ENCODE peak calls at places on chromosome X, in four cellular contexts. I is body of pancreas, Q is fibroblast of lung, D is lung. A is an unnamed sample. For H3K4me1, the result is how much of the 10 kb centered on the place peaks cover.

GRCh38 chrX:107448625-107449468 is 605 bp upstream of the FRMPD3 start:
- DNase-seq in D (no peak), I (no peak), Q (no peak), A (no peak)

GRCh38 chrX:46642145-46642544 is 68.6 kb downstream of the CHST7 start:
- DNase-seq in Q (peak), I (peak), D (no peak), A (peak)

GRCh38 chrX:47143894-47144625 is 442 bp downstream of the NDUFB11 start:
- DNase-seq in Q (peak), I (peak), D (no peak), A (no peak)

GRCh38 chrX:105190252-105190853 is 30.1 kb downstream of the TEX13A start:
- DNase-seq in D (no peak), Q (peak), I (peak), A (peak)

GRCh38 chrX:81120936-81121351 is 80.8 kb downstream of the HMGN5 start:
- DNase-seq in I (peak), D (peak), Q (peak), A (peak)

GRCh38 chrX:2552621-2553297 is 52.0 kb upstream of the DHRSX start:
- DNase-seq in D (no peak), I (no peak), Q (no peak), A (peak)

GRCh38 chrX:154738013-154738738 is 12.7 kb downstream of the GAB3 start:
- DNase-seq in I (peak), Q (peak), D (no peak), A (no peak)

GRCh38 chrX:13085533-13085932 is 41.1 kb upstream of the FAM9C start:
- DNase-seq in I (no peak), Q (no peak), D (no peak), A (no peak)

GRCh38 chrX:12814434-12814833 is 23.2 kb downstream of the PRPS2 start:
- DNase-seq in I (peak), D (peak), Q (peak), A (peak)

GRCh38 chrX:150161092-150161672 is 201.9 kb upstream of the MAMLD1 start:
- DNase-seq in I (no peak), D (no peak), Q (no peak), A (no peak)

GRCh38 chrX:50067435-50068292 is 133.1 kb downstream of the AKAP4 start:
- DNase-seq in D (peak), I (peak), Q (peak), A (peak)

GRCh38 chrX:22171287-22172060 is 101.2 kb upstream of the CBLL2 start:
- DNase-seq in Q (no peak), I (no peak), D (no peak), A (no peak)

GRCh38 chrX:2829066-2829430 is 318 bp downstream of the GYG2 start:
- DNase-seq in D (no peak), Q (no peak), I (no peak), A (peak)

GRCh38 chrX:48689143-48689920 is 5.7 kb downstream of the WAS start:
- DNase-seq in D (no peak), I (no peak), Q (no peak), A (no peak)

GRCh38 chrX:103818844-103819243 is 13.2 kb downstream of the RAB9B start:
- DNase-seq in Q (peak), I (no peak), D (no peak), A (no peak)

GRCh38 chrX:140298946-140299345 is 205.9 kb downstream of the SOX3 start:
- DNase-seq in Q (no peak), D (no peak), I (no peak), A (no peak)

GRCh38 chrX:72016881-72017783 is 106.5 kb downstream of the NHSL2 start:
- DNase-seq in Q (no peak), D (peak), I (no peak), A (no peak)

GRCh38 chrX:13652256-13653021 is 502 bp upstream of the TCEANC start:
- DNase-seq in Q (peak), D (no peak), I (no peak), A (no peak)

GRCh38 chrX:2516612-2517011 is 15.8 kb upstream of the DHRSX start:
- DNase-seq in I (no peak), Q (no peak), D (no peak), A (no peak)

GRCh38 chrX:53184836-53185235 is 40.2 kb downstream of the KDM5C start:
- DNase-seq in D (no peak), Q (peak), I (no peak), A (no peak)

GRCh38 chrX:149365061-149365460 is 140.0 kb downstream of the IDS start:
- DNase-seq in I (no peak), Q (no peak), D (no peak), A (no peak)

DNA sequence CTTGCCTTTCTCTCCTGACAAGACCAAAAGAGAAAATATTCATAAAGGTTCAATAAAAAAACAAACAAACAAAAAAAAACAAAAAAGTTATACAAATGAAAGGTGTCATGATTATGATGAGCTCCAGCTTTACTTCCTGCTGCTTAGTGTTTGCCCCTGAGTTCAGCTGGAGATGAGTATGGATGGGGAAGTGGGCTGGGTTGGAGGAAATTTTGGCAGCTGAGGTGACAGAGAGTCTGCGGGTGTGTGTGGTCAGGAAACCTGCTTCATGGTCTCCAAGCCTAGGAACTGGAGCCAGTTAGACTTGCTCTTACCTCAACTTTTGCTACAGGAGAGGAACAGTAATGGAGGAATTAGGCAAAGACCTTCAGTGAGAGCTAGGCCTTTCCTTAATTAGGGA is 4.3 kb upstream of the CYSLTR1 start:
- DNase-seq in I (no peak), D (no peak), Q (no peak), A (no peak)
- H3K4me1 ChIP-seq in I (under half), D (under half), Q (under half), A (under half)

DNA sequence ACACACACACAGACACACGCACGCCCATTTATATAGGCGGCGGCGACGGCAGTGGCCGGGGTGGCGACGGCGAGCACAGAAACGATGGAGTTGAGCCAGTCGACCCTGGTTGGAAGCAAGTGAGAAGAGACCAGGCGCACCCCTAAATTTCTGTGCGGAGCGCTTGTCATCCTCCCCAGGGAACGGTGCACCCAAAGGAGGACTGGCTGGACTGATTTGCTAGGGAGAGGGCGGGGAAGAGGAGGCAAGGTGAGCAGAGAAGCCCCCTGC is 296 bp downstream of the NHS start:
- DNase-seq in D (no peak), I (no peak), Q (no peak), A (no peak)
- H3K4me3 ChIP-seq in D (peak), I (no peak), Q (peak), A (peak)

DNA sequence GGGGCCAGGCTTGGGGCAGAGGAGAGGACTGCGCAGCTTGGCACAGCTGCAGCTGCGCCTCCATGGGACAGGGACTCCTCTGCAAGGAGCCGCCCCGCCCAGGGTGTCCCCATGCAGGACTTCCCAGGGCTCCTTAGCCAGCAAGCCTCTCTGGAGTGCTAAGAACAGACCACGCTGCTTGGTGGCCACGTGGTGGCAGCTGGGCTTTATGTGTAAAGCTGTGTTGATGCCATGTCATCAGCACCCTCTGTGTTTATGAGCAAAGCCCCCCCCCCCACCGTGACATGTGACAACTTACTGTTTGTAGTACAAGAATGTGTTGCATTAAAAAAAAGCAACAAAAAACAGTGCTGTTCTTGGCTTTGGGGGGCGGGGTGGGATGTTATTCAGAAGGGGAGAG is 40.2 kb downstream of the ATP2B3 start:
- DNase-seq in D (no peak), Q (no peak), I (no peak), A (no peak)
- TF ChIP-seq CTCF in D (no peak), Q (no peak), I (no peak), A (no peak)

DNA sequence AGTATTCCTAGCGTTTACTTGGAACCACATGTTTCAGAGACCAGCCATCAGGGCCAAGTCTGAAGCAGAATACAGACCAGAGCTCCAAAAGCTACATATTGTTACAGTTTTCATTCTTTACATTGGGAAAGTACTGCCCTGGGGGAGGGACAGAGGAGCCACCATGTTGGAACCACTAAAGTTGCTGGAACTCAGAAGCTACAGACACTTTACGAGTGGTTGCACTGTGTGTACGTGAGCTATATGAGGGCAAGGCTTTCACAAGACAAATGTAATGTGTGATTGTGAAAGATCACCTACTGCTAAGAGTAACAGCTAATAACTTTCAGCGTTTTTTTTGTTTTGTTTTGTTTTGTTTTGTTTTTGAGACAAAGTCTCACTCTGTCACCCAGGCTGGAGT is 11.7 kb downstream of the GPC3 start:
- DNase-seq in Q (no peak), D (no peak), I (no peak), A (no peak)
- H3K4me1 ChIP-seq in Q (under half), D (under half), I (under half), A (under half)

DNA sequence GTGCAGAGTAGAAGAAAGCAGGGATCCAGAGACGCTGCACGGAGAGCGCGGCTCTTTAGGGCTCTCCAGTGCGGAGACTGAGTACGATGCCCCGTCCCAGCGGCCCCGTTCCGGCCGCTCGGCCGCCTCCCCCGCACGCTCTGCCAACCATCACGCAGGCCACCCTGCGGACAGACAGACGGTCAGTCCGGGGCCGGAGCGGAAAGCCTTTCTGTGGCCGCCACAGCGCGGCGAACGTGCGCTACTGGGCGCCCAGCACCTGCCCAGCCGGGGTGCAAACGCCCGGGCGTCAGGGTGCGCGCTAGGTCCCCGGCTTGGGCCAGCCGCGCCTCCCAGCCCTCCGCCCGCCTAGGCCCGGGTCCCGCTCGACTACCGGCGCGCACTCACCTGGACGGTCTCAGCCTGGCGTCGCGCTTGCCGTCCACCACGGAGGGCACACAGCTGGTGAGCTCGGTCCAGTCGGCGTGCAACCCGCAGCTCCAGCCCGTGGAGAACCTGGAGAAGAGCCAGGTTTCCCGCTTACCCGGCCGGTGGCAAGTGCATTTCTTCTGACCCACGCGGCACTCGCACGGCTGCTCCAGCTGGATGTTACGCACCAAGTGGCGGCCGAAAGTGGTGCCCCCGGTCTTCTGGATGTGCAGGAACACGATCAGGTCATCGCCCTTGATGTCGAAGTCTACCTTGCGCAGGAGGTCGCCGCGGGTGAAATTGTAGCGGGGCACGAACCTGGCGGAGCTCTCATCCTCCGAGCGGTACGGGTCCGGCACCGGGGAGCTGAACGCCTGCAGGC is 1.8 kb downstream of the HS6ST2 start:
- DNase-seq in I (no peak), D (no peak), Q (no peak), A (no peak)
- H3K4me3 ChIP-seq in I (peak), D (peak), Q (peak), A (peak)